ENCODE peak calls at places on chromosomes 11 and 22, in seven cellular contexts. P is A549; G is uterus; N is epithelial cell of esophagus; J is CD8-positive, alpha-beta T cell; V is cardiac muscle cell; D is right lobe of liver. S is an unnamed sample.

GRCh38 chr22:25775501-25775900 is 33.5 kb downstream of the MYO18B start:
- DNase-seq in P (no peak), G (no peak), N (peak; percentile 15), J (no peak), V (peak; percentile 30), D (no peak), S (no peak)

GRCh38 chr11:86758171-86758570 is 42.2 kb upstream of the PRSS23 start:
- DNase-seq in P (no peak), G (no peak), N (no peak), J (no peak), V (no peak), D (no peak), S (no peak)

GRCh38 chr22:19105867-19106802 is 16.1 kb downstream of the DGCR2 start:
- DNase-seq in P (no peak), G (no peak), N (no peak), J (peak; percentile 60), V (no peak), D (no peak), S (peak; percentile 63)

GRCh38 chr11:72570893-72571741 is 103.1 kb downstream of the PDE2A start:
- DNase-seq in P (no peak), G (no peak), N (no peak), J (no peak), V (no peak), D (no peak), S (peak; percentile 35)

GRCh38 chr22:30240541-30241417 is 5.8 kb downstream of the LIF start:
- DNase-seq in P (no peak), G (no peak), N (no peak), J (no peak), V (no peak), D (no peak), S (no peak)

GRCh38 chr22:37823134-37823985 is at the start of gene GALR3:
- DNase-seq in P (no peak), G (no peak), N (no peak), J (no peak), V (no peak), D (no peak), S (no peak)

GRCh38 chr11:58444285-58444684 is 2.2 kb upstream of the OR5B12 start:
- DNase-seq in P (no peak), G (no peak), N (no peak), J (no peak), V (no peak), D (no peak), S (no peak)

GRCh38 chr11:116339306-116339705 is 433.5 kb downstream of the BUD13 start:
- DNase-seq in P (peak; percentile 37), G (no peak), N (no peak), J (no peak), V (no peak), D (no peak), S (no peak)

GRCh38 chr11:35507688-35508087 is 17.7 kb downstream of the PAMR1 start:
- DNase-seq in P (peak; percentile 6), G (no peak), N (peak; percentile 36), J (no peak), V (no peak), D (no peak), S (no peak)

GRCh38 chr11:76653674-76654309 is 16.8 kb downstream of the LRRC32 start:
- DNase-seq in P (no peak), G (peak; percentile 70), N (no peak), J (no peak), V (peak; percentile 98), D (no peak), S (no peak)

GRCh38 chr22:43039800-43040199 is 24.9 kb upstream of the PACSIN2 start:
- DNase-seq in P (no peak), G (no peak), N (no peak), J (no peak), V (no peak), D (no peak), S (no peak)

GRCh38 chr11:15563054-15563453 is 448.3 kb downstream of the INSC start:
- DNase-seq in P (no peak), G (no peak), N (no peak), J (no peak), V (no peak), D (no peak), S (no peak)

GRCh38 chr11:131668867-131669780 is 298.7 kb downstream of the NTM start:
- DNase-seq in P (peak; percentile 42), G (no peak), N (peak; percentile 35), J (peak; percentile 32), V (peak; percentile 48), D (no peak), S (no peak)

GRCh38 chr11:2893935-2894334 is 8.4 kb upstream of the CDKN1C start:
- DNase-seq in P (no peak), G (no peak), N (no peak), J (no peak), V (no peak), D (no peak), S (no peak)

GRCh38 chr11:84146826-84147225 is 860.7 kb upstream of the CCDC90B start:
- DNase-seq in P (no peak), G (no peak), N (no peak), J (no peak), V (no peak), D (no peak), S (no peak)

GRCh38 chr11:120326845-120327281 is 1.8 kb downstream of the TLCD5 start:
- DNase-seq in P (peak; percentile 35), G (no peak), N (no peak), J (no peak), V (peak; percentile 35), D (no peak), S (no peak)

GRCh38 chr11:130168105-130168504 is 8.5 kb downstream of the ST14 start:
- DNase-seq in P (no peak), G (no peak), N (peak; percentile 58), J (no peak), V (no peak), D (no peak), S (no peak)

GRCh38 chr11:109405671-109406070 is 16.3 kb upstream of the C11orf87 start:
- DNase-seq in P (no peak), G (no peak), N (peak; percentile 25), J (no peak), V (no peak), D (no peak), S (no peak)

GRCh38 chr11:44680982-44681597 is 45.7 kb upstream of the TSPAN18 start:
- DNase-seq in P (no peak), G (no peak), N (peak; percentile 36), J (peak; percentile 56), V (peak; percentile 47), D (no peak), S (no peak)

GRCh38 chr22:44131412-44131811 is 49.3 kb upstream of the PARVG start:
- DNase-seq in P (no peak), G (no peak), N (no peak), J (no peak), V (no peak), D (no peak), S (peak; percentile 58)

GRCh38 chr11:131819845-131820244 is 449.4 kb downstream of the NTM start:
- DNase-seq in P (no peak), G (no peak), N (no peak), J (no peak), V (no peak), D (no peak), S (no peak)

GRCh38 chr11:38791346-38791961 is 2193.4 kb upstream of the RAG2 start:
- DNase-seq in P (peak; percentile 62), G (no peak), N (peak; percentile 78), J (no peak), V (peak; percentile 82), D (no peak), S (no peak)

GRCh38 chr11:110837535-110838127 is 125.4 kb upstream of the ARHGAP20 start:
- DNase-seq in P (no peak), G (no peak), N (no peak), J (no peak), V (peak; percentile 62), D (no peak), S (no peak)

GRCh38 chr11:122852071-122852831 is 14.0 kb downstream of the CRTAM start:
- DNase-seq in P (peak; percentile 9), G (no peak), N (peak; percentile 71), J (peak; percentile 48), V (peak; percentile 8), D (no peak), S (no peak)
- TF ChIP-seq CTCF in P (no peak), G (no peak), N (no peak), J (no peak), V (no peak), D (no peak), S (no peak)

GRCh38 chr11:61753672-61754071 is 1.2 kb downstream of the MYRF start:
- DNase-seq in P (no peak), G (no peak), N (no peak), J (no peak), V (no peak), D (no peak), S (no peak)
- H3K4me3 ChIP-seq in P (peak overlapping the region; percentile 92), G (peak overlapping the region; percentile 53), N (no peak overlapping the region), J (no peak overlapping the region), V (peak overlapping the region; percentile 69), D (peak overlapping the region; percentile 61), S (peak overlapping the region; percentile 44)

DNA sequence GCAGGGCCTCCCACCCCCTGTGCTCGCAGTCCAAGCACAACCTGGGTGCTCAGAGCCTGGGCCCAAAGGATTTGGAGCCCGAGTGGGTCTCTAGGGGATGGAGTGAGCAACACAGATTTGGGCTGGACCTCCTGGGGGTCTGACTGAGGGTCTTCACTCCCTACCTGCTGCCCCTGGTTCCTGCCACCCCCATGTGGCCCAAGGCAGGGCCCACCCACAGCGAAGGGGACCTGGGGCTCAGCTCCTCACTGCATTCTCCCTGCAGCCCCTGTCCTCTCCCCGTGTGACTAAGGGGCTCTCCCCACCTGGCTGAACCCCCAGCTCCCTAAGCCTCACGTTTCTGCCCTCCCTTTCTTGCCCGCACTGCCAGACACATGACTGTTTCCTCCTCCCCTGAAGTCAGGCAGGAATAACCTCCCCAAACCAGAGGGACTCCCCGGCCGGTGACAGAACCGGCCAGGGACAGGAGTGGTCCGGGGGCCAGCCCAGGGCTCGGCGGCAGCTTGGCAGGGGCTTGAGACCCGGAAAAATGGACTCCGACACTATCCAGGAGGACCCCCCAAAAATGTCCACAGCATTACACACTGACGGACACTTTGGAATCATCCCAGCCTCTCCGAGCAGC is 57.9 kb downstream of the BRD1 start:
- DNase-seq in P (no peak), G (no peak), N (no peak), J (no peak), V (no peak), D (peak; percentile 31), S (peak; percentile 48)
- TF ChIP-seq CTCF in P (no peak), G (no peak), N (no peak), J (no peak), V (no peak), D (no peak), S (no peak)

GRCh38 chr11:103584021-103584420 is 452.4 kb upstream of the DDI1 start:
- DNase-seq in P (no peak), G (no peak), N (no peak), J (no peak), V (no peak), D (no peak), S (no peak)

GRCh38 chr11:103582351-103582909 is 454.0 kb upstream of the DDI1 start:
- DNase-seq in P (no peak), G (no peak), N (peak; percentile 34), J (no peak), V (no peak), D (no peak), S (no peak)

GRCh38 chr11:103585401-103585800 is 451.0 kb upstream of the DDI1 start:
- DNase-seq in P (no peak), G (no peak), N (no peak), J (no peak), V (no peak), D (no peak), S (no peak)

GRCh38 chr11:103585911-103586310 is 450.5 kb upstream of the DDI1 start:
- DNase-seq in P (no peak), G (no peak), N (no peak), J (no peak), V (no peak), D (no peak), S (no peak)

GRCh38 chr11:103581680-103582265 is 454.7 kb upstream of the DDI1 start:
- DNase-seq in P (no peak), G (no peak), N (no peak), J (no peak), V (no peak), D (no peak), S (no peak)
- H3K4me3 ChIP-seq in P (no peak overlapping the region), G (no peak overlapping the region), N (no peak overlapping the region), J (no peak overlapping the region), V (no peak overlapping the region), D (no peak overlapping the region), S (no peak overlapping the region)

S was measured in upper lobe of right lung.